ENCODE peak calls at places on chromosome 19, in seven cellular contexts. D is adrenal gland, O is H1, W is esophagus squamous epithelium, R is Peyer's patch, T is IMR-90, L is lower leg skin. A is an unnamed sample.

GRCh38 chr19:38324431-38324830 is 4.8 kb downstream of the KCNK6 start:
- DNase-seq in D (no peak), O (no peak), W (no peak), R (no peak), T (no peak), L (no peak), A (no peak)

GRCh38 chr19:52492991-52493470 is 34.4 kb upstream of the ZNF808 start:
- DNase-seq in D (no peak), O (peak; percentile 44), W (no peak), R (no peak), T (no peak), L (no peak), A (no peak)

GRCh38 chr19:3783660-3784584 is 2.3 kb downstream of the MATK start:
- DNase-seq in D (no peak), O (no peak), W (no peak), R (no peak), T (no peak), L (no peak), A (no peak)

GRCh38 chr19:2887391-2887914 is 13.3 kb upstream of the ZNF57 start:
- DNase-seq in D (peak; percentile 33), O (no peak), W (no peak), R (no peak), T (peak; percentile 61), L (no peak), A (no peak)

GRCh38 chr19:49801966-49802661 is 11.0 kb downstream of the FUZ start:
- DNase-seq in D (peak; percentile 97), O (no peak), W (no peak), R (peak; percentile 70), T (peak; percentile 86), L (peak; percentile 73), A (no peak)

GRCh38 chr19:392375-392970 is 16.5 kb downstream of the C2CD4C start:
- DNase-seq in D (no peak), O (no peak), W (no peak), R (no peak), T (no peak), L (no peak), A (no peak)

GRCh38 chr19:53538378-53539109 is 599 bp downstream of the ZNF331 start:
- DNase-seq in D (peak; percentile 34), O (no peak), W (no peak), R (no peak), T (no peak), L (no peak), A (no peak)

GRCh38 chr19:17209126-17210036 is 5.8 kb upstream of the USE1 start:
- DNase-seq in D (peak; percentile 28), O (peak; percentile 97), W (no peak), R (no peak), T (peak; percentile 20), L (no peak), A (peak; percentile 75)

GRCh38 chr19:2123682-2124387 is 27.1 kb downstream of the IZUMO4 start:
- DNase-seq in D (peak; percentile 29), O (peak; percentile 25), W (no peak), R (no peak), T (no peak), L (no peak), A (no peak)

GRCh38 chr19:42468273-42468796 is 25.6 kb upstream of the CXCL17 start:
- DNase-seq in D (peak; percentile 47), O (no peak), W (no peak), R (peak; percentile 49), T (peak; percentile 62), L (no peak), A (no peak)

GRCh38 chr19:48353682-48354081 is 10.1 kb downstream of the TMEM143 start:
- DNase-seq in D (no peak), O (no peak), W (no peak), R (no peak), T (peak; percentile 33), L (no peak), A (no peak)

GRCh38 chr19:2422951-2423880 is 4.2 kb downstream of the TIMM13 start:
- DNase-seq in D (peak; percentile 76), O (no peak), W (no peak), R (no peak), T (no peak), L (no peak), A (no peak)

GRCh38 chr19:38693380-38694223 is 46.2 kb downstream of the ACTN4 start:
- DNase-seq in D (no peak), O (no peak), W (no peak), R (no peak), T (peak; percentile 63), L (no peak), A (no peak)

GRCh38 chr19:45051929-45052579 is 13.2 kb downstream of the CLASRP start:
- DNase-seq in D (no peak), O (no peak), W (no peak), R (peak; percentile 59), T (no peak), L (no peak), A (no peak)

GRCh38 chr19:28296506-28296905 is 916.4 kb downstream of the UQCRFS1 start:
- DNase-seq in D (no peak), O (no peak), W (no peak), R (no peak), T (no peak), L (no peak), A (no peak)

GRCh38 chr19:13054605-13055212 is 47.9 kb downstream of the LYL1 start:
- DNase-seq in D (no peak), O (no peak), W (no peak), R (no peak), T (no peak), L (peak; percentile 73), A (no peak)

GRCh38 chr19:5519076-5519475 is 48.7 kb downstream of the TINCR start:
- DNase-seq in D (no peak), O (no peak), W (no peak), R (no peak), T (no peak), L (no peak), A (no peak)

GRCh38 chr19:7681336-7682174 is 922 bp downstream of the TRAPPC5 start:
- DNase-seq in D (peak; percentile 90), O (peak; percentile 62), W (peak; percentile 46), R (peak; percentile 71), T (peak; percentile 70), L (peak; percentile 80), A (peak; percentile 84)

GRCh38 chr19:45899253-45899652 is 3.2 kb downstream of the MYPOP start:
- DNase-seq in D (no peak), O (no peak), W (no peak), R (no peak), T (no peak), L (no peak), A (no peak)

GRCh38 chr19:33225458-33225925 is at the start of gene SLC7A10:
- DNase-seq in D (no peak), O (no peak), W (no peak), R (no peak), T (no peak), L (no peak), A (no peak)

GRCh38 chr19:29324717-29325116 is 111.8 kb upstream of the UQCRFS1 start:
- DNase-seq in D (no peak), O (no peak), W (no peak), R (no peak), T (no peak), L (no peak), A (no peak)

GRCh38 chr19:38209671-38210457 is 14.2 kb downstream of the DPF1 start:
- DNase-seq in D (peak; percentile 32), O (no peak), W (no peak), R (peak; percentile 68), T (peak; percentile 37), L (peak; percentile 76), A (no peak)

GRCh38 chr19:55674459-55674840 is 576 bp upstream of the EPN1 start:
- DNase-seq in D (no peak), O (no peak), W (no peak), R (no peak), T (no peak), L (no peak), A (no peak)

GRCh38 chr19:12875086-12875485 is 6.2 kb downstream of the DNASE2 start:
- DNase-seq in D (no peak), O (no peak), W (no peak), R (no peak), T (no peak), L (no peak), A (no peak)

GRCh38 chr19:18736415-18737336 is 53.2 kb downstream of the CRTC1 start:
- DNase-seq in D (peak; percentile 54), O (no peak), W (no peak), R (no peak), T (no peak), L (no peak), A (no peak)

GRCh38 chr19:57351867-57352266 is 796 bp downstream of the ZNF304 start:
- DNase-seq in D (no peak), O (no peak), W (no peak), R (no peak), T (peak; percentile 4), L (no peak), A (peak; percentile 68)

GRCh38 chr19:47348819-47349795 is at the start of gene DHX34:
- DNase-seq in D (peak; percentile 99), O (peak; percentile 100), W (peak; percentile 90), R (peak; percentile 99), T (peak; percentile 99), L (peak; percentile 98), A (peak; percentile 100)
- TF ChIP-seq POLR2A in D (peak; percentile 42), O (no peak), W (peak; percentile 60), R (peak; percentile 50), T (peak; percentile 69), L (peak; percentile 63), A (peak; percentile 89)

GRCh38 chr19:31559494-31559893 is 210.3 kb upstream of the TSHZ3 start:
- DNase-seq in D (no peak), O (no peak), W (no peak), R (no peak), T (no peak), L (no peak), A (no peak)
- TF ChIP-seq POLR2A in D (no peak), O (no peak), W (no peak), R (no peak), T (no peak), L (no peak), A (no peak)

GRCh38 chr19:16078759-16079707 is 2.7 kb downstream of the TPM4 start:
- DNase-seq in D (peak; percentile 81), O (no peak), W (no peak), R (no peak), T (peak; percentile 98), L (peak; percentile 89), A (peak; percentile 92)
- TF ChIP-seq POLR2A in D (no peak), O (no peak), W (no peak), R (no peak), T (peak; percentile 89), L (no peak), A (peak; percentile 55)

DNA sequence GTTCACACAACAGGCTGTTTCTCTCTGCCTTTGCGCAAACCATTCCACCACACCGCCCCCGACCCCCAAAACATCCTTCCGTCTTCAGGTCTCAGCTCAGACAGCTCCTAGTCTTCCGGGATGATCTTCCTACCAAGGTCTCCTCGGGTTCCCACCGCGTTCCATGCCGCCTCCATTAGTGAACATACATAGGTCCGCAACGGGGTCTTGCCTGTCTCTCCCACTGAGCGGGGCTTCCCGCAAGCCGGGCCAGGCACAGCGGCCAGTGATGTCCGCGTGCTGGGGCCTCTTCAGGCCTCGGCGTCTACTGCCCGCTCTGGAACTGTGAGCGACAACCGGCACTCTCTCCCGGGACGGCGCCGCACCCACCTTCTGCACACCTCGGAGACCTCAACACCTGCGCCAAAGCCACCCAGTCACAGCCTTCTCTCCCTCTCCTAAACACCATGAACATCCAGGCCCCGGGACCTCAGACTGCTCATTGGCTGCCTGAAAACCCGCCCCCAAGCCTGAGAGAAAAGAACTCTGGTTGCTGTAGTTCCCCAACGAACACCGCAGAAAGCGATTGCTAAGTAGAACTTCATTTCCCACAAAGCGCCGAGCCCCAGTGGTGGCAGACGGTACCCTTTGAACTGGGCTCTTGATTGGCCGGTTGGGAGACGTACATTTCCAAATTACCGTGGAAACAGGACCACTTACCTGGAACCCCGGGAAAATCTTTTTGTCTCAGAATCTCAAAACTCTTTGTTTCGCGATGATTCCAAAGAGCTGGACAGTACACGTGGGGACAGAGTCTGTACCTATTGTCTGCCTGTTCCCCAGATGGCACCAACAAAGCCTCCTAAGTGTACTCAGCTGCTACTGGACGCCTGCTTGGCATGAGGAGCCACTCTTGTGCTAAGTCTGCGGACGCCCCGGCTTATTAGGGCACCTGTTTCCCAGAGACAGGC is 9.5 kb downstream of the DYRK1B start:
- DNase-seq in D (peak; percentile 94), O (peak; percentile 75), W (peak; percentile 71), R (peak; percentile 85), T (peak; percentile 91), L (peak; percentile 93), A (peak; percentile 85)
- TF ChIP-seq POLR2A in D (peak; percentile 48), O (peak; percentile 22), W (peak; percentile 41), R (no peak), T (peak; percentile 33), L (no peak), A (peak; percentile 82)

A was measured in erythroblast.